ENCODE peak calls at places on chromosomes 6 and 20, in five cellular contexts. One of them, this sample, is unnamed.
A peak's percentile ranks its signal among the peaks of the same experiment; 100 is the strongest.

GRCh38 chr6:10409766-10410209 is 5.1 kb downstream of the TFAP2A start:
- DNase-seq in astrocyte of the cerebellum: no peak
- DNase-seq in HL-60: no peak
- DNase-seq in MCF 10A: peak; percentile 42
- DNase-seq in neural progenitor cell: peak; percentile 39
- DNase-seq in this sample: no peak

GRCh38 chr6:19354181-19354580 is 483.0 kb upstream of the ID4 start:
- DNase-seq in astrocyte of the cerebellum: no peak
- DNase-seq in HL-60: no peak
- DNase-seq in MCF 10A: no peak
- DNase-seq in neural progenitor cell: no peak
- DNase-seq in this sample: no peak

GRCh38 chr20:34500823-34501222 is 15.4 kb upstream of the DYNLRB1 start:
- DNase-seq in astrocyte of the cerebellum: no peak
- DNase-seq in HL-60: no peak
- DNase-seq in MCF 10A: no peak
- DNase-seq in neural progenitor cell: no peak
- DNase-seq in this sample: no peak

GRCh38 chr6:28089054-28089453 is 8.7 kb downstream of the ZNF165 start:
- DNase-seq in astrocyte of the cerebellum: no peak
- DNase-seq in HL-60: no peak
- DNase-seq in MCF 10A: no peak
- DNase-seq in neural progenitor cell: no peak
- DNase-seq in this sample: no peak

GRCh38 chr6:161727063-161727462 is 453.2 kb upstream of the AGPAT4 start:
- DNase-seq in astrocyte of the cerebellum: no peak
- DNase-seq in HL-60: no peak
- DNase-seq in MCF 10A: no peak
- DNase-seq in neural progenitor cell: peak; percentile 57
- DNase-seq in this sample: no peak

GRCh38 chr6:80335061-80335660 is 228.7 kb downstream of the BCKDHB start:
- DNase-seq in astrocyte of the cerebellum: no peak
- DNase-seq in HL-60: no peak
- DNase-seq in MCF 10A: no peak
- DNase-seq in neural progenitor cell: no peak
- DNase-seq in this sample: no peak

GRCh38 chr6:170087946-170088348 is 202.9 kb downstream of the DLL1 start:
- DNase-seq in astrocyte of the cerebellum: no peak
- DNase-seq in HL-60: peak; percentile 59
- DNase-seq in MCF 10A: no peak
- DNase-seq in neural progenitor cell: no peak
- DNase-seq in this sample: no peak

GRCh38 chr20:49281913-49282467 is 4.1 kb upstream of the ZNFX1 start:
- DNase-seq in astrocyte of the cerebellum: no peak
- DNase-seq in HL-60: no peak
- DNase-seq in MCF 10A: peak; percentile 14
- DNase-seq in neural progenitor cell: no peak
- DNase-seq in this sample: no peak

GRCh38 chr6:165573671-165574070 is 89.4 kb downstream of the PDE10A start:
- DNase-seq in astrocyte of the cerebellum: peak; percentile 92
- DNase-seq in HL-60: no peak
- DNase-seq in MCF 10A: peak; percentile 65
- DNase-seq in neural progenitor cell: peak; percentile 5
- DNase-seq in this sample: no peak

GRCh38 chr20:34111057-34111711 is 859 bp downstream of the EIF2S2 start:
- DNase-seq in astrocyte of the cerebellum: peak; percentile 18
- DNase-seq in HL-60: no peak
- DNase-seq in MCF 10A: peak; percentile 58
- DNase-seq in neural progenitor cell: peak; percentile 36
- DNase-seq in this sample: peak; percentile 46

GRCh38 chr6:25173951-25174474 is 105.2 kb upstream of the CARMIL1 start:
- DNase-seq in astrocyte of the cerebellum: peak; percentile 81
- DNase-seq in HL-60: peak; percentile 78
- DNase-seq in MCF 10A: peak; percentile 93
- DNase-seq in neural progenitor cell: no peak
- DNase-seq in this sample: peak; percentile 79

GRCh38 chr6:52304917-52305316 is 20.4 kb upstream of the MCM3 start:
- DNase-seq in astrocyte of the cerebellum: peak; percentile 5
- DNase-seq in HL-60: no peak
- DNase-seq in MCF 10A: no peak
- DNase-seq in neural progenitor cell: peak; percentile 34
- DNase-seq in this sample: no peak

GRCh38 chr6:138655828-138656227 is 117.7 kb upstream of the CCDC28A start:
- DNase-seq in astrocyte of the cerebellum: no peak
- DNase-seq in HL-60: no peak
- DNase-seq in MCF 10A: no peak
- DNase-seq in neural progenitor cell: no peak
- DNase-seq in this sample: no peak

GRCh38 chr20:53738039-53738944 is 144.7 kb upstream of the ZNF217 start:
- DNase-seq in astrocyte of the cerebellum: peak; percentile 36
- DNase-seq in HL-60: no peak
- DNase-seq in MCF 10A: no peak
- DNase-seq in neural progenitor cell: peak; percentile 81
- DNase-seq in this sample: peak; percentile 83

GRCh38 chr20:3071610-3072529 is at the start of gene OXT:
- DNase-seq in astrocyte of the cerebellum: no peak
- DNase-seq in HL-60: no peak
- DNase-seq in MCF 10A: no peak
- DNase-seq in neural progenitor cell: peak; percentile 58
- DNase-seq in this sample: no peak

GRCh38 chr20:33239979-33240736 is 4.4 kb downstream of the BPIFA1 start:
- DNase-seq in astrocyte of the cerebellum: no peak
- DNase-seq in HL-60: no peak
- DNase-seq in MCF 10A: no peak
- DNase-seq in neural progenitor cell: no peak
- DNase-seq in this sample: no peak

GRCh38 chr20:11849976-11850670 is 67.6 kb upstream of the BTBD3 start:
- DNase-seq in astrocyte of the cerebellum: no peak
- DNase-seq in HL-60: no peak
- DNase-seq in MCF 10A: peak; percentile 98
- DNase-seq in neural progenitor cell: no peak
- DNase-seq in this sample: no peak

GRCh38 chr20:10636326-10636818 is 37.4 kb downstream of the JAG1 start:
- DNase-seq in astrocyte of the cerebellum: peak; percentile 76
- DNase-seq in HL-60: no peak
- DNase-seq in MCF 10A: peak; percentile 90
- DNase-seq in neural progenitor cell: no peak
- DNase-seq in this sample: no peak

GRCh38 chr6:165616116-165616515 is 46.9 kb downstream of the PDE10A start:
- DNase-seq in astrocyte of the cerebellum: no peak
- DNase-seq in HL-60: no peak
- DNase-seq in MCF 10A: no peak
- DNase-seq in neural progenitor cell: no peak
- DNase-seq in this sample: no peak

GRCh38 chr6:31797607-31798006 is 2.1 kb upstream of the VARS1 start:
- DNase-seq in astrocyte of the cerebellum: no peak
- DNase-seq in HL-60: no peak
- DNase-seq in MCF 10A: no peak
- DNase-seq in neural progenitor cell: no peak
- DNase-seq in this sample: no peak

GRCh38 chr6:3873051-3873450 is 23.9 kb downstream of the FAM50B start:
- DNase-seq in astrocyte of the cerebellum: no peak
- DNase-seq in HL-60: no peak
- DNase-seq in MCF 10A: no peak
- DNase-seq in neural progenitor cell: no peak
- DNase-seq in this sample: no peak

GRCh38 chr6:127690092-127690491 is 113.1 kb downstream of the C6orf58 start:
- DNase-seq in astrocyte of the cerebellum: peak; percentile 4
- DNase-seq in HL-60: no peak
- DNase-seq in MCF 10A: peak; percentile 32
- DNase-seq in neural progenitor cell: peak; percentile 34
- DNase-seq in this sample: peak; percentile 3

GRCh38 chr6:43887906-43888683 is 118.1 kb downstream of the VEGFA start:
- DNase-seq in astrocyte of the cerebellum: no peak
- DNase-seq in HL-60: no peak
- DNase-seq in MCF 10A: no peak
- DNase-seq in neural progenitor cell: no peak
- DNase-seq in this sample: no peak

GRCh38 chr6:40845588-40845987 is 193.4 kb downstream of the UNC5CL start:
- DNase-seq in astrocyte of the cerebellum: peak; percentile 23
- DNase-seq in HL-60: no peak
- DNase-seq in MCF 10A: peak; percentile 59
- DNase-seq in neural progenitor cell: peak; percentile 78
- DNase-seq in this sample: no peak

GRCh38 chr20:62924567-62925419 is 1.5 kb downstream of the DIDO1 start:
- DNase-seq in astrocyte of the cerebellum: no peak
- DNase-seq in HL-60: no peak
- DNase-seq in MCF 10A: peak; percentile 61
- DNase-seq in neural progenitor cell: no peak
- DNase-seq in this sample: no peak

DNA sequence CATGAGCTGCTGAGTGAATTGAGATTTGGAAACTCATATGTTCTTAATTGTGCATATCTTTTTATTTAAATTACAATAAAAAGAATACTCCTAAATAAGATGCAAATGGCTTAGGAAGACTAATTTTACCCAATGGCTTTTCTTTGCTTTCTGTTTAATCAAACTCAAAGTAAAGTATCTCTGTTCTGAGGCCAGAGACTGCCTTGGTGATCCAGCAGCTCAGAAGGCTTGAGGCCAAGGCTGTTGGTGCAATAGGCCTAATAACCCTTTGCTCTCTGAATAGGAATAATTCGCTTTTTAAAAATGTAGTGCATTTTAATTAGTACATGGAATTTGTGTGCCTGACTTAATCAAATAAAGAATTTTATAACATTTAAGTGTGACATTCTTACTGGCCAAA is 90.5 kb downstream of the FNDC1 start:
- DNase-seq in astrocyte of the cerebellum: no peak
- DNase-seq in HL-60: no peak
- DNase-seq in MCF 10A: no peak
- DNase-seq in neural progenitor cell: no peak
- DNase-seq in this sample: no peak
- TF ChIP-seq CTCF in astrocyte of the cerebellum: no peak
- TF ChIP-seq CTCF in HL-60: no peak
- TF ChIP-seq CTCF in MCF 10A: no peak
- TF ChIP-seq CTCF in neural progenitor cell: no peak
- TF ChIP-seq CTCF in this sample: no peak

GRCh38 chr6:87155272-87155919 is at the start of gene ZNF292:
- DNase-seq in astrocyte of the cerebellum: peak; percentile 94
- DNase-seq in HL-60: peak; percentile 96
- DNase-seq in MCF 10A: peak; percentile 98
- DNase-seq in neural progenitor cell: peak; percentile 96
- DNase-seq in this sample: peak; percentile 92
- TF ChIP-seq CTCF in astrocyte of the cerebellum: no peak
- TF ChIP-seq CTCF in HL-60: no peak
- TF ChIP-seq CTCF in MCF 10A: no peak
- TF ChIP-seq CTCF in neural progenitor cell: peak; percentile 22
- TF ChIP-seq CTCF in this sample: no peak

DNA sequence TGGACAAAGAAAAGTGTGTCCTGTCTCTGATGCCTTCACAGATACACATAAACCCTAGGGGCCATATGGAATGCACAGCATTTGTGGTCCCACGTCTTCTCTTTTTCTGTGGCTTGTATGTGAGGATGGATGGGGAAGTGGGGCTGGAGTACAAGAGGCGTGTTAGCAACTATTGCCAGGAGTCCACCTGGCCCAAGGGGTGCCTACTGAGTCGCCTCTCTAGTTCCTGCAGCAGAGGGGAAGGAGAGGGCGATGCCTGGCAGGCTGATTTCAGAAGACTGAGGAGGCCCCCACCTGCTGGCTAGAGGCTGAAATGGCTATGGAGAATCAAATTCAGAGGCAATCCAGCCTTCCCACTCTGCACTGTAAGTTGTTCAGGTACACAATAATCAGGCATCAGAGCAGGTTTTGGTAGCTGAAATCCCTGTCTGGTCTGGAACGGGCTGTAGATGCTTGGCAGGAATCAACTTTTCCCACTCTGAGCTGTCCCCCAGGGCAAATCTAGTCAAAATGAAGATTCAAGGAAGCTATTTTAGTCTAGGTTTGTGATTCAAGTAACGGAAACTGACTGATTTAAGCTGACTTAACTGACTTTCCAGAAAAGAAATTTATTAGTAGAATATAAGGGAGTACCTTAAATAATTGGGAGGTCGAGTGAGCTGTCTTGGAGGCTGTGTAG is 14.9 kb upstream of the PPARD start:
- DNase-seq in astrocyte of the cerebellum: no peak
- DNase-seq in HL-60: no peak
- DNase-seq in MCF 10A: peak; percentile 62
- DNase-seq in neural progenitor cell: peak; percentile 72
- DNase-seq in this sample: no peak
- TF ChIP-seq CTCF in astrocyte of the cerebellum: peak; percentile 77
- TF ChIP-seq CTCF in HL-60: peak; percentile 52
- TF ChIP-seq CTCF in MCF 10A: peak; percentile 36
- TF ChIP-seq CTCF in neural progenitor cell: peak; percentile 63
- TF ChIP-seq CTCF in this sample: peak; percentile 75

DNA sequence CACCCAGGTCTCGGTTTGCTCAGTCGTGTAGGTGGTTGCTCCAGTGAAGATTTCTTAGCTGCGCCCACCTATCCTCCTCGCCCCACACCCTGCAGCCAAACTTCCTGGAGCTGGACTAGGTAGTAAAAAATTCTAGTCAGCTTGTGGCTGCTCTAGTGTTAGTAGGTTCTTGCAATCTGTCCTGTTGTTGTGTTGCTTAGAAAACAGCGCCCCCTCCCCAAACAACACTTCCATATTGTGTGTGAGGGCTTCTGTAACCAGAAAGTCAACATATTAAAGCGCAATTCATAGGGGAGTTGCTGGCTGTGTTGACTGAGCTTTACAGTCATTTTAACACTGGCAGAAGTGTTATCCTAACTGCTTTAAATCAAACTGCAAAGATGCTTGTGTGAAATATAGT is 122.4 kb downstream of the ARID1B start:
- DNase-seq in astrocyte of the cerebellum: no peak
- DNase-seq in HL-60: no peak
- DNase-seq in MCF 10A: no peak
- DNase-seq in neural progenitor cell: no peak
- DNase-seq in this sample: no peak
- TF ChIP-seq CTCF in astrocyte of the cerebellum: no peak
- TF ChIP-seq CTCF in HL-60: no peak
- TF ChIP-seq CTCF in MCF 10A: no peak
- TF ChIP-seq CTCF in neural progenitor cell: peak; percentile 28
- TF ChIP-seq CTCF in this sample: no peak

GRCh38 chr20:47667531-47668312 is 117.6 kb downstream of the SULF2 start:
- DNase-seq in astrocyte of the cerebellum: no peak
- DNase-seq in HL-60: no peak
- DNase-seq in MCF 10A: no peak
- DNase-seq in neural progenitor cell: no peak
- DNase-seq in this sample: no peak
- TF ChIP-seq CTCF in astrocyte of the cerebellum: no peak
- TF ChIP-seq CTCF in HL-60: no peak
- TF ChIP-seq CTCF in MCF 10A: no peak
- TF ChIP-seq CTCF in neural progenitor cell: no peak
- TF ChIP-seq CTCF in this sample: no peak

GRCh38 chr6:62746161-62746560 is 460.1 kb upstream of the KHDRBS2 start:
- DNase-seq in astrocyte of the cerebellum: no peak
- DNase-seq in HL-60: no peak
- DNase-seq in MCF 10A: no peak
- DNase-seq in neural progenitor cell: no peak
- DNase-seq in this sample: no peak

GRCh38 chr6:62746968-62747367 is 460.9 kb upstream of the KHDRBS2 start:
- DNase-seq in astrocyte of the cerebellum: no peak
- DNase-seq in HL-60: no peak
- DNase-seq in MCF 10A: no peak
- DNase-seq in neural progenitor cell: no peak
- DNase-seq in this sample: no peak
- TF ChIP-seq CTCF in astrocyte of the cerebellum: no peak
- TF ChIP-seq CTCF in HL-60: no peak
- TF ChIP-seq CTCF in MCF 10A: no peak
- TF ChIP-seq CTCF in neural progenitor cell: no peak
- TF ChIP-seq CTCF in this sample: no peak

GRCh38 chr20:61874421-61875068 is 191.1 kb downstream of the TAF4 start:
- DNase-seq in astrocyte of the cerebellum: no peak
- DNase-seq in HL-60: no peak
- DNase-seq in MCF 10A: peak; percentile 11
- DNase-seq in neural progenitor cell: peak; percentile 81
- DNase-seq in this sample: no peak
- TF ChIP-seq CTCF in astrocyte of the cerebellum: peak; percentile 32
- TF ChIP-seq CTCF in HL-60: no peak
- TF ChIP-seq CTCF in MCF 10A: peak; percentile 30
- TF ChIP-seq CTCF in neural progenitor cell: peak; percentile 62
- TF ChIP-seq CTCF in this sample: peak; percentile 8

This sample was measured in AG09319.